ENCODE peak calls at places on chromosomes 1 and 21, in four cellular contexts. W, U, Y and H are unnamed samples. For H3K9me3, the result is how much of the 10 kb centered on the place peaks cover.

GRCh38 chr1:46587072-46587471 is 17.0 kb downstream of the MKNK1 start:
- DNase-seq in Y (no peak), W (no peak), U (no peak), H (peak)

GRCh38 chr21:15659768-15660423 is 69.9 kb upstream of the USP25 start:
- DNase-seq in U (no peak), W (no peak), Y (no peak), H (no peak)

GRCh38 chr1:33141216-33141615 is 40.6 kb downstream of the TRIM62 start:
- DNase-seq in U (no peak), W (no peak), Y (no peak), H (no peak)

GRCh38 chr1:115654125-115654524 is 12.4 kb downstream of the VANGL1 start:
- DNase-seq in W (no peak), U (peak), Y (no peak), H (peak)

GRCh38 chr1:32498751-32499150 is 33.9 kb downstream of the ZBTB8B start:
- DNase-seq in Y (no peak), W (no peak), U (no peak), H (no peak)

GRCh38 chr1:2611034-2611501 is 21.7 kb downstream of the MMEL1 start:
- DNase-seq in W (peak), Y (no peak), U (peak), H (no peak)

GRCh38 chr1:234553241-234554156 is 56.5 kb downstream of the IRF2BP2 start:
- DNase-seq in Y (no peak), U (peak), W (no peak), H (no peak)

GRCh38 chr1:11893907-11894251 is 32.3 kb downstream of the KIAA2013 start:
- DNase-seq in Y (peak), U (peak), W (peak), H (peak)

GRCh38 chr1:66294692-66295384 is 239.1 kb upstream of the SGIP1 start:
- DNase-seq in Y (no peak), U (no peak), W (no peak), H (peak)

GRCh38 chr1:9844746-9845145 is 21.0 kb upstream of the CLSTN1 start:
- DNase-seq in Y (no peak), U (peak), W (no peak), H (no peak)

GRCh38 chr1:193609592-193609991 is 423.2 kb upstream of the B3GALT2 start:
- DNase-seq in W (no peak), Y (no peak), U (no peak), H (no peak)

GRCh38 chr1:176998396-176998795 is 166.1 kb downstream of the ASTN1 start:
- DNase-seq in W (no peak), U (no peak), Y (no peak), H (no peak)

GRCh38 chr1:22790232-22791008 is 79.8 kb downstream of the EPHB2 start:
- DNase-seq in W (no peak), Y (no peak), U (peak), H (no peak)

GRCh38 chr1:7717769-7718368 is 53.2 kb upstream of the VAMP3 start:
- DNase-seq in U (peak), W (no peak), Y (no peak), H (no peak)

GRCh38 chr1:152359906-152360305 is at the start of gene FLG2:
- DNase-seq in U (no peak), Y (no peak), W (no peak), H (no peak)

GRCh38 chr1:152356736-152357135 is 3.1 kb downstream of the FLG2 start:
- DNase-seq in W (no peak), U (no peak), Y (no peak), H (no peak)
- H3K9me3 ChIP-seq in W (under half), U (half or more), Y (under half), H (under half)

GRCh38 chr1:117817629-117818028 is 111.8 kb downstream of the GDAP2 start:
- DNase-seq in Y (no peak), U (no peak), W (no peak), H (no peak)

GRCh38 chr1:117820096-117820495 is 109.3 kb downstream of the GDAP2 start:
- DNase-seq in U (no peak), Y (no peak), W (no peak), H (no peak)

GRCh38 chr1:117818456-117818855 is 111.0 kb downstream of the GDAP2 start:
- DNase-seq in Y (no peak), W (no peak), U (no peak), H (no peak)

GRCh38 chr1:117820694-117821381 is 108.6 kb downstream of the GDAP2 start:
- DNase-seq in Y (no peak), W (no peak), U (no peak), H (no peak)

GRCh38 chr1:117819301-117819700 is 110.1 kb downstream of the GDAP2 start:
- DNase-seq in W (no peak), Y (no peak), U (no peak), H (no peak)
- H3K9me3 ChIP-seq in W (under half), Y (under half), U (under half), H (under half)

DNA sequence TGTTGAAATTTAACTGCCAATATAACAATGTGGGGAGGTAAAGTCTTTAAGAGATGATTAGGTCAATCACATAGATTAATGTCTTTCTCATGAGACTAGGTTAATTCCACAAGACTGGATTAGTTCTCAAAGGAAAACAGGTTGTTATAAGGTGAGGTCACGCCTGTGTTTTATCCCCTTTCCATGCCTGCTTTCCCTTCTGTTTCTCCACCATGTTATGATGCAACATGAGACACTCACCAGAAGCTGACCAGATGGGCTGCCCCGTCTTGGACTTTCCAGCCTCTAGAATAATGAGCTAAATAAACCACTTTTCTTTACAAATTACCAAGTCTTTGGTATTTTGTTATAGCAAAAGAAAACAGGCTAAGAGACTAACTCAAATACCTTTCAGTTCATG is 70.8 kb downstream of the DDAH1 start:
- DNase-seq in U (peak), Y (no peak), W (no peak), H (no peak)
- H3K9me3 ChIP-seq in U (under half), Y (under half), W (under half), H (under half)

GRCh38 chr21:30714946-30715345 is 3.6 kb downstream of the KRTAP21-3 start:
- DNase-seq in W (no peak), Y (no peak), U (no peak), H (no peak)
- H3K9me3 ChIP-seq in W (under half), Y (under half), U (under half), H (under half)

GRCh38 chr1:168004531-168004930 is 67.7 kb upstream of the MPC2 start:
- DNase-seq in W (no peak), Y (no peak), U (no peak), H (no peak)

GRCh38 chr1:168009322-168009721 is 72.5 kb upstream of the MPC2 start:
- DNase-seq in Y (no peak), W (no peak), U (no peak), H (no peak)

GRCh38 chr1:168008595-168008994 is 71.7 kb upstream of the MPC2 start:
- DNase-seq in U (no peak), W (no peak), Y (no peak), H (no peak)

GRCh38 chr1:168007691-168008090 is 70.8 kb upstream of the MPC2 start:
- DNase-seq in U (no peak), W (no peak), Y (no peak), H (no peak)

GRCh38 chr1:168005544-168005943 is 68.7 kb upstream of the MPC2 start:
- DNase-seq in U (no peak), W (no peak), Y (no peak), H (no peak)
- H3K9me3 ChIP-seq in U (under half), W (under half), Y (under half), H (under half)

GRCh38 chr21:45680215-45680614 is 36.7 kb downstream of the PCBP3 start:
- DNase-seq in Y (no peak), W (no peak), U (no peak), H (no peak)
- H3K9me3 ChIP-seq in Y (under half), W (under half), U (under half), H (under half)

GRCh38 chr1:101237229-101237837 is 514 bp downstream of the S1PR1 start:
- DNase-seq in U (peak), W (no peak), Y (no peak), H (no peak)

GRCh38 chr1:101238041-101238515 is 1.3 kb downstream of the S1PR1 start:
- DNase-seq in U (peak), W (no peak), Y (peak), H (no peak)

GRCh38 chr1:101235696-101236545 is 898 bp upstream of the S1PR1 start:
- DNase-seq in Y (peak), W (peak), U (peak), H (peak)

GRCh38 chr1:101235241-101235695 is 1.6 kb upstream of the S1PR1 start:
- DNase-seq in U (no peak), Y (no peak), W (no peak), H (no peak)

GRCh38 chr1:101236546-101237228 is at the start of gene S1PR1:
- DNase-seq in U (peak), Y (peak), W (peak), H (peak)
- H3K9me3 ChIP-seq in U (under half), Y (under half), W (under half), H (under half)